ENCODE peak calls at places on chromosomes 2 and 18, in nine cellular contexts. One of them, this sample, is unnamed.

GRCh38 chr2:241813806-241814570 is 5.0 kb downstream of the NEU4 start:
- DNase-seq in A172: no peak
- DNase-seq in body of pancreas: no peak
- DNase-seq in WERI-Rb-1: no peak
- DNase-seq in NCI-H1105: no peak
- DNase-seq in brain pericyte: no peak
- DNase-seq in HuH-7.5: peak
- DNase-seq in activated T-helper 1 cell treated with Interleukin-2 at 50 U/mL for 16 hours: no peak
- DNase-seq in OCI-LY7: no peak
- DNase-seq in this sample: no peak

GRCh38 chr2:161990741-161991140 is 83.3 kb downstream of the DPP4 start:
- DNase-seq in activated T-helper 1 cell treated with Interleukin-2 at 50 U/mL for 16 hours: no peak
- DNase-seq in body of pancreas: no peak
- DNase-seq in brain pericyte: no peak
- DNase-seq in A172: peak
- DNase-seq in WERI-Rb-1: no peak
- DNase-seq in HuH-7.5: no peak
- DNase-seq in OCI-LY7: no peak
- DNase-seq in NCI-H1105: no peak
- DNase-seq in this sample: peak

GRCh38 chr2:3131636-3132326 is 245.8 kb downstream of the EIPR1 start:
- DNase-seq in NCI-H1105: no peak
- DNase-seq in OCI-LY7: no peak
- DNase-seq in HuH-7.5: no peak
- DNase-seq in A172: no peak
- DNase-seq in body of pancreas: no peak
- DNase-seq in brain pericyte: no peak
- DNase-seq in activated T-helper 1 cell treated with Interleukin-2 at 50 U/mL for 16 hours: no peak
- DNase-seq in WERI-Rb-1: no peak
- DNase-seq in this sample: no peak

GRCh38 chr18:35153609-35154273 is 87.1 kb upstream of the ZNF397 start:
- DNase-seq in NCI-H1105: no peak
- DNase-seq in HuH-7.5: no peak
- DNase-seq in body of pancreas: no peak
- DNase-seq in WERI-Rb-1: no peak
- DNase-seq in brain pericyte: no peak
- DNase-seq in activated T-helper 1 cell treated with Interleukin-2 at 50 U/mL for 16 hours: no peak
- DNase-seq in OCI-LY7: no peak
- DNase-seq in A172: no peak
- DNase-seq in this sample: no peak

GRCh38 chr2:71995067-71995665 is 152.5 kb downstream of the CYP26B1 start:
- DNase-seq in brain pericyte: no peak
- DNase-seq in body of pancreas: no peak
- DNase-seq in OCI-LY7: no peak
- DNase-seq in activated T-helper 1 cell treated with Interleukin-2 at 50 U/mL for 16 hours: no peak
- DNase-seq in NCI-H1105: no peak
- DNase-seq in A172: peak
- DNase-seq in HuH-7.5: no peak
- DNase-seq in WERI-Rb-1: no peak
- DNase-seq in this sample: peak

GRCh38 chr2:240731327-240731626 is 39.6 kb downstream of the AQP12A start:
- DNase-seq in WERI-Rb-1: no peak
- DNase-seq in OCI-LY7: no peak
- DNase-seq in A172: no peak
- DNase-seq in HuH-7.5: no peak
- DNase-seq in brain pericyte: no peak
- DNase-seq in activated T-helper 1 cell treated with Interleukin-2 at 50 U/mL for 16 hours: no peak
- DNase-seq in body of pancreas: no peak
- DNase-seq in NCI-H1105: no peak
- DNase-seq in this sample: no peak

GRCh38 chr2:207635468-207636200 is 10.4 kb upstream of the METTL21A start:
- DNase-seq in OCI-LY7: no peak
- DNase-seq in HuH-7.5: no peak
- DNase-seq in brain pericyte: no peak
- DNase-seq in NCI-H1105: no peak
- DNase-seq in A172: peak
- DNase-seq in activated T-helper 1 cell treated with Interleukin-2 at 50 U/mL for 16 hours: no peak
- DNase-seq in WERI-Rb-1: no peak
- DNase-seq in body of pancreas: no peak
- DNase-seq in this sample: no peak

GRCh38 chr2:121480826-121481225 is 49.9 kb upstream of the RNU4ATAC start:
- DNase-seq in brain pericyte: peak
- DNase-seq in body of pancreas: no peak
- DNase-seq in WERI-Rb-1: no peak
- DNase-seq in activated T-helper 1 cell treated with Interleukin-2 at 50 U/mL for 16 hours: no peak
- DNase-seq in OCI-LY7: no peak
- DNase-seq in HuH-7.5: no peak
- DNase-seq in NCI-H1105: peak
- DNase-seq in A172: no peak
- DNase-seq in this sample: peak

GRCh38 chr18:51275712-51276473 is 78.4 kb upstream of the MEX3C start:
- DNase-seq in HuH-7.5: no peak
- DNase-seq in A172: no peak
- DNase-seq in OCI-LY7: no peak
- DNase-seq in body of pancreas: no peak
- DNase-seq in WERI-Rb-1: no peak
- DNase-seq in NCI-H1105: no peak
- DNase-seq in activated T-helper 1 cell treated with Interleukin-2 at 50 U/mL for 16 hours: no peak
- DNase-seq in brain pericyte: no peak
- DNase-seq in this sample: no peak

GRCh38 chr2:64601027-64601767 is 52.5 kb downstream of the SERTAD2 start:
- DNase-seq in activated T-helper 1 cell treated with Interleukin-2 at 50 U/mL for 16 hours: no peak
- DNase-seq in HuH-7.5: no peak
- DNase-seq in brain pericyte: no peak
- DNase-seq in NCI-H1105: no peak
- DNase-seq in body of pancreas: no peak
- DNase-seq in WERI-Rb-1: no peak
- DNase-seq in OCI-LY7: no peak
- DNase-seq in A172: no peak
- DNase-seq in this sample: no peak

GRCh38 chr2:15557947-15558346 is 3.2 kb downstream of the NBAS start:
- DNase-seq in body of pancreas: no peak
- DNase-seq in OCI-LY7: no peak
- DNase-seq in A172: peak
- DNase-seq in WERI-Rb-1: no peak
- DNase-seq in brain pericyte: no peak
- DNase-seq in HuH-7.5: no peak
- DNase-seq in NCI-H1105: no peak
- DNase-seq in activated T-helper 1 cell treated with Interleukin-2 at 50 U/mL for 16 hours: no peak
- DNase-seq in this sample: no peak

GRCh38 chr18:66124394-66124793 is 373.6 kb downstream of the CDH7 start:
- DNase-seq in A172: no peak
- DNase-seq in body of pancreas: no peak
- DNase-seq in OCI-LY7: no peak
- DNase-seq in brain pericyte: no peak
- DNase-seq in HuH-7.5: no peak
- DNase-seq in activated T-helper 1 cell treated with Interleukin-2 at 50 U/mL for 16 hours: no peak
- DNase-seq in WERI-Rb-1: no peak
- DNase-seq in NCI-H1105: no peak
- DNase-seq in this sample: peak

GRCh38 chr2:207122914-207123744 is 42.6 kb downstream of the KLF7 start:
- DNase-seq in body of pancreas: no peak
- DNase-seq in OCI-LY7: no peak
- DNase-seq in NCI-H1105: no peak
- DNase-seq in A172: no peak
- DNase-seq in brain pericyte: no peak
- DNase-seq in WERI-Rb-1: no peak
- DNase-seq in activated T-helper 1 cell treated with Interleukin-2 at 50 U/mL for 16 hours: peak
- DNase-seq in HuH-7.5: no peak
- DNase-seq in this sample: no peak

GRCh38 chr18:78160961-78161656 is 818.5 kb upstream of the SALL3 start:
- DNase-seq in activated T-helper 1 cell treated with Interleukin-2 at 50 U/mL for 16 hours: no peak
- DNase-seq in HuH-7.5: no peak
- DNase-seq in brain pericyte: no peak
- DNase-seq in OCI-LY7: no peak
- DNase-seq in WERI-Rb-1: no peak
- DNase-seq in A172: no peak
- DNase-seq in body of pancreas: no peak
- DNase-seq in NCI-H1105: peak
- DNase-seq in this sample: no peak

GRCh38 chr2:45747363-45747762 is 95.9 kb downstream of the PRKCE start:
- DNase-seq in A172: no peak
- DNase-seq in body of pancreas: no peak
- DNase-seq in brain pericyte: no peak
- DNase-seq in HuH-7.5: no peak
- DNase-seq in NCI-H1105: no peak
- DNase-seq in OCI-LY7: no peak
- DNase-seq in activated T-helper 1 cell treated with Interleukin-2 at 50 U/mL for 16 hours: no peak
- DNase-seq in WERI-Rb-1: no peak
- DNase-seq in this sample: no peak

GRCh38 chr2:234422242-234422641 is 74.6 kb downstream of the ARL4C start:
- DNase-seq in OCI-LY7: no peak
- DNase-seq in WERI-Rb-1: no peak
- DNase-seq in activated T-helper 1 cell treated with Interleukin-2 at 50 U/mL for 16 hours: no peak
- DNase-seq in brain pericyte: no peak
- DNase-seq in body of pancreas: no peak
- DNase-seq in HuH-7.5: peak
- DNase-seq in A172: peak
- DNase-seq in NCI-H1105: no peak
- DNase-seq in this sample: peak

GRCh38 chr2:216463148-216463547 is 35.5 kb upstream of the RPL37A start:
- DNase-seq in body of pancreas: no peak
- DNase-seq in A172: no peak
- DNase-seq in NCI-H1105: no peak
- DNase-seq in WERI-Rb-1: no peak
- DNase-seq in activated T-helper 1 cell treated with Interleukin-2 at 50 U/mL for 16 hours: no peak
- DNase-seq in brain pericyte: no peak
- DNase-seq in HuH-7.5: no peak
- DNase-seq in OCI-LY7: no peak
- DNase-seq in this sample: no peak

GRCh38 chr2:230269715-230270114 is 44.2 kb downstream of the SP140 start:
- DNase-seq in HuH-7.5: no peak
- DNase-seq in brain pericyte: no peak
- DNase-seq in NCI-H1105: no peak
- DNase-seq in A172: no peak
- DNase-seq in OCI-LY7: no peak
- DNase-seq in WERI-Rb-1: no peak
- DNase-seq in activated T-helper 1 cell treated with Interleukin-2 at 50 U/mL for 16 hours: no peak
- DNase-seq in body of pancreas: no peak
- DNase-seq in this sample: no peak

GRCh38 chr2:64617631-64618151 is 36.0 kb downstream of the SERTAD2 start:
- DNase-seq in A172: no peak
- DNase-seq in body of pancreas: no peak
- DNase-seq in WERI-Rb-1: peak
- DNase-seq in HuH-7.5: no peak
- DNase-seq in activated T-helper 1 cell treated with Interleukin-2 at 50 U/mL for 16 hours: no peak
- DNase-seq in NCI-H1105: no peak
- DNase-seq in brain pericyte: no peak
- DNase-seq in OCI-LY7: no peak
- DNase-seq in this sample: no peak

GRCh38 chr2:233247744-233248143 is 3.7 kb upstream of the ATG16L1 start:
- DNase-seq in NCI-H1105: no peak
- DNase-seq in A172: peak
- DNase-seq in OCI-LY7: no peak
- DNase-seq in WERI-Rb-1: no peak
- DNase-seq in brain pericyte: no peak
- DNase-seq in body of pancreas: no peak
- DNase-seq in activated T-helper 1 cell treated with Interleukin-2 at 50 U/mL for 16 hours: peak
- DNase-seq in HuH-7.5: no peak
- DNase-seq in this sample: peak

GRCh38 chr2:54038835-54039234 is 68.0 kb upstream of the PSME4 start:
- DNase-seq in HuH-7.5: no peak
- DNase-seq in activated T-helper 1 cell treated with Interleukin-2 at 50 U/mL for 16 hours: no peak
- DNase-seq in NCI-H1105: no peak
- DNase-seq in body of pancreas: no peak
- DNase-seq in OCI-LY7: no peak
- DNase-seq in brain pericyte: no peak
- DNase-seq in A172: no peak
- DNase-seq in WERI-Rb-1: no peak
- DNase-seq in this sample: no peak

GRCh38 chr2:229798446-229799147 is 84.2 kb upstream of the DNER start:
- DNase-seq in NCI-H1105: no peak
- DNase-seq in HuH-7.5: no peak
- DNase-seq in WERI-Rb-1: no peak
- DNase-seq in brain pericyte: peak
- DNase-seq in body of pancreas: no peak
- DNase-seq in OCI-LY7: no peak
- DNase-seq in A172: no peak
- DNase-seq in activated T-helper 1 cell treated with Interleukin-2 at 50 U/mL for 16 hours: no peak
- DNase-seq in this sample: no peak

GRCh38 chr18:23503967-23504352 is 649 bp downstream of the RMC1 start:
- DNase-seq in WERI-Rb-1: no peak
- DNase-seq in brain pericyte: no peak
- DNase-seq in A172: peak
- DNase-seq in HuH-7.5: no peak
- DNase-seq in body of pancreas: no peak
- DNase-seq in NCI-H1105: peak
- DNase-seq in activated T-helper 1 cell treated with Interleukin-2 at 50 U/mL for 16 hours: no peak
- DNase-seq in OCI-LY7: peak
- DNase-seq in this sample: no peak